ENCODE peak calls at places on chromosomes 12 and 14, in nine cellular contexts. B is Panc1, S is transverse colon, E is suprapubic skin, J is stomach, M is sigmoid colon, X is breast epithelium, Q is HCT116, I is GM12891. V is an unnamed sample.

GRCh38 chr14:102882233-102882906 is 40.1 kb upstream of the AMN start:
- DNase-seq in B (no peak), S (no peak), E (no peak), J (no peak), M (no peak), X (no peak), Q (no peak), I (no peak), V (no peak)

GRCh38 chr14:22976620-22977433 is 5.5 kb downstream of the AJUBA start:
- DNase-seq in B (no peak), S (peak), E (peak), J (peak), M (no peak), X (no peak), Q (no peak), I (no peak), V (no peak)

GRCh38 chr12:66417217-66417616 is 114.9 kb downstream of the HELB start:
- DNase-seq in B (no peak), S (no peak), E (no peak), J (no peak), M (no peak), X (no peak), Q (no peak), I (no peak), V (no peak)

GRCh38 chr12:97308576-97309198 is 153.9 kb upstream of the RMST start:
- DNase-seq in B (peak), S (no peak), E (no peak), J (no peak), M (no peak), X (no peak), Q (peak), I (no peak), V (peak)

GRCh38 chr12:65566776-65567175 is 257.5 kb upstream of the HMGA2 start:
- DNase-seq in B (no peak), S (no peak), E (no peak), J (no peak), M (no peak), X (no peak), Q (no peak), I (no peak), V (no peak)

GRCh38 chr12:119006749-119007148 is 25.4 kb downstream of the SRRM4 start:
- DNase-seq in B (no peak), S (no peak), E (no peak), J (no peak), M (no peak), X (no peak), Q (no peak), I (no peak), V (no peak)

GRCh38 chr14:104293851-104294627 is 155.7 kb downstream of the KIF26A start:
- DNase-seq in B (no peak), S (peak), E (peak), J (no peak), M (peak), X (no peak), Q (no peak), I (no peak), V (no peak)

GRCh38 chr14:88129306-88130056 is 124.5 kb downstream of the GPR65 start:
- DNase-seq in B (no peak), S (no peak), E (no peak), J (no peak), M (no peak), X (no peak), Q (no peak), I (no peak), V (no peak)

GRCh38 chr14:47526591-47527244 is 148.7 kb downstream of the MDGA2 start:
- DNase-seq in B (no peak), S (no peak), E (no peak), J (no peak), M (no peak), X (no peak), Q (no peak), I (no peak), V (no peak)

GRCh38 chr12:19799216-19799615 is 359.9 kb downstream of the AEBP2 start:
- DNase-seq in B (no peak), S (no peak), E (no peak), J (no peak), M (no peak), X (no peak), Q (no peak), I (no peak), V (no peak)

GRCh38 chr14:26765768-26766550 is 168.1 kb upstream of the NOVA1 start:
- DNase-seq in B (no peak), S (peak), E (no peak), J (no peak), M (peak), X (no peak), Q (no peak), I (no peak), V (no peak)

GRCh38 chr12:6772331-6772695 is at the start of gene LAG3:
- DNase-seq in B (no peak), S (peak), E (no peak), J (no peak), M (no peak), X (no peak), Q (no peak), I (no peak), V (no peak)

GRCh38 chr12:6771091-6771495 is 1.2 kb upstream of the LAG3 start:
- DNase-seq in B (no peak), S (no peak), E (no peak), J (no peak), M (peak), X (peak), Q (no peak), I (no peak), V (no peak)

GRCh38 chr12:6772729-6773661 is 675 bp downstream of the LAG3 start:
- DNase-seq in B (no peak), S (no peak), E (no peak), J (no peak), M (no peak), X (no peak), Q (no peak), I (no peak), V (no peak)

GRCh38 chr12:6770600-6770999 is 1.7 kb upstream of the LAG3 start:
- DNase-seq in B (no peak), S (no peak), E (no peak), J (no peak), M (no peak), X (no peak), Q (no peak), I (no peak), V (no peak)

DNA sequence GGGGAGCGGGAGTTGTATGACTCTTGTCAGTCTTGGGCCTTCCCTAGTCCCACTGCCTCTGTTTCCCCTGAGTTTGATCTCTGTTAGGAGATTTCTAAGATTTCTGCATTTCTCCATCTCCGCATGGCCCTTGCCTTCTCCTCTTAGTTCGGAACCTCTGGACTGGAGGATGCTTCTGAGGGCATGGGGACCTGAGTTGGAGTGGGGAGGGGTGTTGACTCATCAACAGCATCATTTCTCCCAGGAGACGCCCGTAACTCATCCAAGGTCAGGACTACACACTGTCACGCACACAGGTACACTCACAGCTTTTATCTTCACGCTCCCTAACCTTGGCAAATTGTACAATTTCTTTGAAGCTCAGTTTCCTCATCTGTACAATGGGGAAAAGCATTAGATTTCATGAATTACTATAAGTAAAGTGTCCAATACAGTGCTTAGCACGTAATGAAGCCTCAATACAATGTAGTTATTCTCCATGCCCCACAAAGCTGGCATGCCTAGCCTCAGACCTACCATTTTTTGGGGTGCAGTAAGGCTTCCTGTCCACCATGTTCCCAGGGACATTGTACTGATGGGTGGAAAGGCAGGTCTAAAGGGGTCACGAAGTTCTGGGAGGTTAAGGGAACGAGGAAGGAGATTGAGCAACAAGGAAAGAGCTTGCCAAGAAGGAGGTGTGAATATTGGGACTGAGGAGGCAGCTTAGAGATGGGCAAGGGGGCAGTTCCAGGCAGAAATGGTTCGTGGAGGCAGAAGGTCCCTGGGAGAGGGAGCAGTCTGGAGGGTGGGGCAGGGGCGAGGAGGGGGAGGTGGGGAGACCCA is 600 bp upstream of the LAG3 start:
- DNase-seq in B (no peak), S (no peak), E (no peak), J (no peak), M (no peak), X (no peak), Q (no peak), I (no peak), V (no peak)
- TF ChIP-seq POLR2AphosphoS5 in B (no peak), S (no peak), E (no peak), J (no peak), M (no peak), X (no peak), Q (no peak), I (no peak), V (peak)

DNA sequence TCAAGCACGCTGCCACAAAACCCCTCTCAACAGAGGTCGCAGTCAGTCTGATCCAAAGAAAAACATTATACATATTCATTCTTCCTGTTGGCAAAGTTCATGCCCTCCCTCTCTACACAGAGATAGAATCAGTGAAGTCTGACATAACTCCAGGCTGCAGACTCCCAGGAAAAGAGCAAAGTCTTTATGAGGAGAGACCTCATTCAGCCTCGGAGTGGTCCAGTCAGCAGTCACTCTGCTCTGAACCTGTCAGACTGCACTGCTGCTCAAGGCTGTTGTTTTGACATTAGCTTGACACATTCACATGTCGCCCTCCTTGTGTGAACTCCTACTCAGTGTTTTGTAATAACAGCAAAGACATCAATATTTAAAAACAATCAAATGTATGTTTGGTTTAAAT is 241.2 kb upstream of the G2E3 start:
- DNase-seq in B (no peak), S (no peak), E (no peak), J (no peak), M (no peak), X (no peak), Q (no peak), I (no peak), V (no peak)
- TF ChIP-seq POLR2AphosphoS5 in B (no peak), S (no peak), E (no peak), J (no peak), M (no peak), X (no peak), Q (no peak), I (no peak), V (no peak)

DNA sequence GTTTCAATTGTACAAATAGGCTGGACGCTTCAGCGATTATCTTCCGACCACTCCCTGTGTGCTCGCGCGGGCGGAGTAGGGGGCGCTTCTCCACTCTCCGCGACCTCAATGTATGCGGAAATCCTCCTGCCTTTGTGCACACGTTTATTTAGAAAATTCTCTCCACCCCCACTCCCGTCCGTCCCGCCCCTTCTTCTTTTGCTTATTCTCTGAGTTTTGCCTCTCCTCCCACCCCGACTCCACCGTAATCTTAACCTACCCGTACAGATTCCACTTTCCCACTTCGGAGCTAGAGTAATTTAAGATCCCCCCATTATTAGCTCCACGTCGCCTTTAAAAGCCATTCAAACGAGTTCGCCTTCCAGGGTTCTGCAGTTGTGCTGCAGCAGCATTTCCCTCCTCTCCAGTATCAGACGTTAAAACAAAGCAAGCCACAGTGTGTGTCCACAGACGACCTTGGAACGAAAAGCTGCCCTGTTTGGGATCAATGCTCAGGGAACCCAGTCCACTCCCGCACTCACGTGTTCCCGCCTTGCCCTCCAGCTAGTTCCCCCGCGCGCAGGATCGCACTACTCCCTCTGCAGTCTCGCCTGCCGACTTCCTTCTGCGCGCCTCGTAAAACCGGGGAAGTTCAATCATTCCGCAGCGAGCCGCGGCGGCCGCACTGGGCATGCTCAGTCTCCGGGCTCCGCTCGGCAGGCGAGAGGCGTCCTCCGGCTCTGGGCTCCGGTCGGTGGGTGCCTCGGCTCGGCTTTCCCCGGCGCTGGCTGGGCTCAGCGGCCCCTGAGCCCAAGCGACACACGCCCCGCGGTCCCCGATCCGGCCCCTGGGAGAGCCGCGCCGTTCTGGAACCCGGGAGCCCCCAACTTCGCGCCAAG is at the start of gene ANO6:
- DNase-seq in B (no peak), S (peak), E (peak), J (peak), M (peak), X (peak), Q (peak), I (peak), V (peak)
- TF ChIP-seq POLR2AphosphoS5 in B (no peak), S (peak), E (peak), J (peak), M (peak), X (peak), Q (peak), I (peak), V (peak)

GRCh38 chr12:82507656-82508055 is 149.3 kb downstream of the METTL25 start:
- DNase-seq in B (no peak), S (no peak), E (no peak), J (no peak), M (no peak), X (no peak), Q (no peak), I (no peak), V (no peak)
- TF ChIP-seq POLR2AphosphoS5 in B (no peak), S (no peak), E (no peak), J (no peak), M (no peak), X (no peak), Q (no peak), I (no peak), V (no peak)

DNA sequence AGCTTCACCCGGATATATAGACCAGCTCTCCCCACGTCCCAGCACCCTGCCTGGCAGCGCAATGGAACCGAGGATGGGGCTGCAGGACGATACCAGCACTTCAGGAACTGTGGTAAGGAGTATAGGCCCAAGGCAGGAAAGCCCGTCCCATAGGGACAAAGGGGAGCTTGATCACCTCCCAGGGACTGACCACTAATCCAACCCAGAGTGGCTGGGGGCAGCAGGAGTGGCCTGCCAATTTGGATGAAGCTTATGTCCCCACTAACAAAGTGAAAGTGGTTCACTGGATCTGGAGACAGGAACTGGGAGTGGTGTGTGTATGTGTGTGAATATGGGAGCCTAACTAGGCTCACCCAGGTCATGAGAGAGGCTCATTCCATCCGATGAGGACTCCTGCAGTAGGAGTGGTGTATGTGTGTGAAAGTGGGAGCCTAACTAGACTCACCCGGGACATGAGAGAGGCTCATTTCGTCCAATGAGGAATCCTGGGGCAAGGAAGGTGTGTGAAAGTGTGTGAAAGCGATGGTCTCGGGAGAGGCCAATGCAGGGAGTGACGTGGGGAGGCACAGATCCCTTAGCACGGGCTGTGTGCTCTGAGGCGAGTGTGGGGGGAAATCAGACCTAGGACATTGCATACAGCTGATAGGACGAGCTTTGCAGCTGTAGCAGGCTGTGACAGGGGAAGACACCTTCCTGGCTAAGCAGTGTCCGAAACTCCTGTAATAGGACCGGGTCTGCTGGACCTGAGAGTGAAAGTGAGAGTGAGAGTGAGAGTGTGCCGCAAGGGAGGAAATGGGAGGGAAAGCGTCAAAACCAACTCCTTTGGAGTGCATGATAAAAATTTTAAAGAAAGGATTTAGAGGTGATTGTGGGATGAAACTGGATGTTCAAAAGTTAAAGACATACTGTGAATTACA is 25.7 kb downstream of the KLRK1 start:
- DNase-seq in B (peak), S (peak), E (no peak), J (peak), M (peak), X (no peak), Q (no peak), I (no peak), V (no peak)
- TF ChIP-seq POLR2AphosphoS5 in B (no peak), S (peak), E (no peak), J (peak), M (peak), X (peak), Q (no peak), I (peak), V (no peak)

V was measured in SK-N-MC.